ENCODE peak calls at places on chromosomes 2 and 18, in four cellular contexts. Y is breast epithelium, D is lower lobe of right lung, S is GM23248. M is an unnamed sample.
A peak's percentile ranks its signal among the peaks of the same experiment; 100 is the strongest.

GRCh38 chr2:85561280-85562212 is at the start of gene GGCX:
- DNase-seq in Y (peak; percentile 92), D (peak; percentile 98), S (peak; percentile 99), M (peak; percentile 93)

GRCh38 chr2:203532957-203533695 is 2.0 kb downstream of the RAPH1 start:
- DNase-seq in Y (no peak), D (no peak), S (peak; percentile 83), M (no peak)

GRCh38 chr18:74540689-74541421 is 6.6 kb downstream of the CNDP1 start:
- DNase-seq in Y (no peak), D (no peak), S (no peak), M (no peak)

GRCh38 chr2:1696472-1696871 is 47.8 kb downstream of the PXDN start:
- DNase-seq in Y (no peak), D (no peak), S (no peak), M (no peak)

GRCh38 chr2:18940184-18940583 is 350.8 kb upstream of the NT5C1B start:
- DNase-seq in Y (no peak), D (no peak), S (no peak), M (no peak)

GRCh38 chr2:102392942-102393341 is 30.0 kb upstream of the IL18RAP start:
- DNase-seq in Y (no peak), D (no peak), S (no peak), M (no peak)

GRCh38 chr18:44679912-44680270 is 797 bp upstream of the SETBP1 start:
- DNase-seq in Y (peak; percentile 42), D (peak; percentile 67), S (peak; percentile 81), M (peak; percentile 21)

GRCh38 chr18:80103231-80103630 is 5.8 kb upstream of the ADNP2 start:
- DNase-seq in Y (no peak), D (no peak), S (peak; percentile 54), M (no peak)

GRCh38 chr2:38959938-38960608 is 70.4 kb downstream of the ARHGEF33 start:
- DNase-seq in Y (peak; percentile 27), D (peak; percentile 82), S (peak; percentile 96), M (peak; percentile 49)

GRCh38 chr2:39481611-39482010 is 44.5 kb upstream of the MAP4K3 start:
- DNase-seq in Y (no peak), D (no peak), S (peak; percentile 74), M (no peak)

GRCh38 chr2:179344280-179344961 is 79.8 kb upstream of the SESTD1 start:
- DNase-seq in Y (no peak), D (no peak), S (peak; percentile 60), M (no peak)

GRCh38 chr2:127015106-127015910 is 91.6 kb downstream of the BIN1 start:
- DNase-seq in Y (no peak), D (no peak), S (peak; percentile 58), M (no peak)

GRCh38 chr18:70931942-70932814 is 643.3 kb downstream of the SOCS6 start:
- DNase-seq in Y (no peak), D (no peak), S (peak; percentile 55), M (no peak)

DNA sequence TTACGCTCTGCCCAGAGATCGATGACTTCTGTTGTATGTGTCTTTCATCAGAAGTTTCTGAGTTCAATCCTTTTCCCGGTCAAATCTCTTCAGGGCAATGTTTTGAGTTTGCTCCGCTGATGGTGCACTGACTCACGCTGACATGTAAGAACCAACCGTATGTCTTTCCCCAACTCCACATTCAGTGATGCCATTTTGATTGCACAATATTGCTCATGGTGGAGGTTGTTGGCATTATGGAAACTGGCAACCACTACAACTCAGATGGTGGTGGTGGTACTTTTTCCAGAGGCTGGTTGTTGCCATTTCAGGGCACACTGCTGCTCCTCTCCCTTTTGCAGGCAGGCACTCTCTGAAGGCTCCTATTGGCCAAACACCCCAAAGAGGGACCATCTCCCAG is 751.5 kb downstream of the DCDC2C start:
- DNase-seq in Y (no peak), D (no peak), S (no peak), M (no peak)
- H3K27ac ChIP-seq in Y (no peak overlapping the region), D (no peak overlapping the region), S (no peak overlapping the region), M (no peak overlapping the region)

GRCh38 chr2:9471212-9471611 is 3.1 kb upstream of the IAH1 start:
- DNase-seq in Y (no peak), D (no peak), S (no peak), M (no peak)

GRCh38 chr2:9474361-9475117 is at the start of gene IAH1:
- DNase-seq in Y (peak; percentile 31), D (peak; percentile 83), S (peak; percentile 77), M (peak; percentile 42)

GRCh38 chr2:9473308-9473984 is 905 bp upstream of the IAH1 start:
- DNase-seq in Y (no peak), D (no peak), S (no peak), M (no peak)

GRCh38 chr2:9477914-9478313 is 3.6 kb downstream of the IAH1 start:
- DNase-seq in Y (no peak), D (no peak), S (no peak), M (no peak)

DNA sequence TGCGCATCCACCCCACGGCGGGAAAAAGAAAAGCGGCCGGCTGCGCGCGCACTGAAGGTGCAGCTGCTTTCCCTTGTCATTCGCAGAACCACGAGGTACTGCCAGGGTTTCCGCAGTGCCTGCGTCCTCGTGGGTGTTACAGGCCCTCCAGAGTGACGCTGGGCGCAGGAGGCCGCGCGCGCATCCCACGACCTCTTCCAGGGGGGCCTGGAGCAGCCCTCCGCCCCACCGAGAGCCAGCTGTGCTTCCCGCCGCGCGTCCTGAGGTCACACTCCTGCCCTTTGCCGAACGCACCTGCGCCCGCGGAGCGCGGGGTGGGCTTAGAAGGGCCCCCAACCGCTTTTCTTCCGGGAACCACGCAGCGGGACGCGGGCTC is 378 bp upstream of the IAH1 start:
- DNase-seq in Y (peak; percentile 34), D (peak; percentile 73), S (peak; percentile 58), M (peak; percentile 78)
- H3K27ac ChIP-seq in Y (peak overlapping the region; percentile 83), D (peak overlapping the region; percentile 94), S (peak overlapping the region; percentile 90), M (peak overlapping the region; percentile 84)

GRCh38 chr18:50528806-50529205 is 31.1 kb upstream of the MAPK4 start:
- DNase-seq in Y (no peak), D (no peak), S (no peak), M (no peak)
- H3K27ac ChIP-seq in Y (no peak overlapping the region), D (no peak overlapping the region), S (no peak overlapping the region), M (no peak overlapping the region)

GRCh38 chr2:177322801-177323261 is 58.3 kb upstream of the NFE2L2 start:
- DNase-seq in Y (peak; percentile 79), D (no peak), S (no peak), M (no peak)
- H3K27ac ChIP-seq in Y (peak overlapping the region; percentile 51), D (no peak overlapping the region), S (no peak overlapping the region), M (no peak overlapping the region)

DNA sequence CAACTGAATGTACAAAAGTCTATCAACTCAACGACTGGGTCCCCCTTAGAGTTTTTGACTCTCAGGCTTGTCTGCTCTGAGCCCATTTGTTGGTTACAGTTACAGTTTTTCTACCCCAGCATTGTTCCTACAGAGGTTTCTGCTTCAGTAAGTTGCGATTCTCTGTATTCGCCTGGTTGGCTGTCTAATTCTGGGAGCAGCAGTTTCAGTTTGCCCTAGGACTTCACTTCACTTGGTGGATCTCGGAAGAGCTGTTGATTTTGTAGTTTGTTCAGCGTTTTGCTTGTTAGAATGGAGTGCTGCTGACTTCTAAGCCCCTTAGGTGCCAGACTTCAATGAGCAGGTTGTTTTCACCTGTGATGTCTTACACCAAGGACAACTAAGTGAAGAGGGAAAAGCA is 296.5 kb upstream of the EPAS1 start:
- DNase-seq in Y (no peak), D (no peak), S (no peak), M (no peak)
- H3K27ac ChIP-seq in Y (no peak overlapping the region), D (peak overlapping the region; percentile 74), S (no peak overlapping the region), M (no peak overlapping the region)

GRCh38 chr2:217810275-217810674 is 192.5 kb downstream of the TNS1 start:
- DNase-seq in Y (no peak), D (no peak), S (no peak), M (no peak)
- H3K27ac ChIP-seq in Y (no peak overlapping the region), D (no peak overlapping the region), S (no peak overlapping the region), M (no peak overlapping the region)

GRCh38 chr2:54386585-54386984 is 69.5 kb upstream of the SPTBN1 start:
- DNase-seq in Y (no peak), D (no peak), S (no peak), M (no peak)

GRCh38 chr2:54388093-54388492 is 68.0 kb upstream of the SPTBN1 start:
- DNase-seq in Y (no peak), D (no peak), S (no peak), M (no peak)

GRCh38 chr2:54385271-54385670 is 70.9 kb upstream of the SPTBN1 start:
- DNase-seq in Y (no peak), D (no peak), S (no peak), M (no peak)

GRCh38 chr2:54387592-54387991 is 68.5 kb upstream of the SPTBN1 start:
- DNase-seq in Y (no peak), D (no peak), S (peak; percentile 25), M (no peak)

GRCh38 chr2:54386993-54387590 is 69.0 kb upstream of the SPTBN1 start:
- DNase-seq in Y (no peak), D (no peak), S (peak; percentile 77), M (no peak)
- H3K27ac ChIP-seq in Y (peak overlapping the region; percentile 51), D (peak overlapping the region; percentile 77), S (peak overlapping the region; percentile 20), M (peak overlapping the region; percentile 48)

DNA sequence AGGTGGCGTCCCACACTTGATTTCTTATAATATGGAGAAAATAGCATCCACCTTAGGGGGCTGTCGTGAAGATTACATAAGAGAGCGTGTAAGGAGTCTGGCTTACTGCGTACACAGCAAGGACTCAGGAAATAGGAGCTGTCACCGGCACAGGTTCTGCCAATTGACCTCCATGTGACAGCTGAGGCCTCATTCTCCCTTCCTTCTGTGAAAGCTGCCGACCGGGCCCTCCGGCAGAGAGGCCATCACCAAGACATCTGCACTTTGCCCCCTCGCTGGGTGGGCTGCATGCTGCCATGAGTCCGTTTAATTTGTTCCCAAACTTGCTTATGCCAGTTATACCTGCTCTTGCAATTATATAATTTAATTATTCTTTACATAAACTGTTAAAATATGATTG is 27.7 kb downstream of the HS1BP3 start:
- DNase-seq in Y (no peak), D (peak; percentile 24), S (no peak), M (no peak)
- H3K27ac ChIP-seq in Y (no peak overlapping the region), D (no peak overlapping the region), S (no peak overlapping the region), M (no peak overlapping the region)

DNA sequence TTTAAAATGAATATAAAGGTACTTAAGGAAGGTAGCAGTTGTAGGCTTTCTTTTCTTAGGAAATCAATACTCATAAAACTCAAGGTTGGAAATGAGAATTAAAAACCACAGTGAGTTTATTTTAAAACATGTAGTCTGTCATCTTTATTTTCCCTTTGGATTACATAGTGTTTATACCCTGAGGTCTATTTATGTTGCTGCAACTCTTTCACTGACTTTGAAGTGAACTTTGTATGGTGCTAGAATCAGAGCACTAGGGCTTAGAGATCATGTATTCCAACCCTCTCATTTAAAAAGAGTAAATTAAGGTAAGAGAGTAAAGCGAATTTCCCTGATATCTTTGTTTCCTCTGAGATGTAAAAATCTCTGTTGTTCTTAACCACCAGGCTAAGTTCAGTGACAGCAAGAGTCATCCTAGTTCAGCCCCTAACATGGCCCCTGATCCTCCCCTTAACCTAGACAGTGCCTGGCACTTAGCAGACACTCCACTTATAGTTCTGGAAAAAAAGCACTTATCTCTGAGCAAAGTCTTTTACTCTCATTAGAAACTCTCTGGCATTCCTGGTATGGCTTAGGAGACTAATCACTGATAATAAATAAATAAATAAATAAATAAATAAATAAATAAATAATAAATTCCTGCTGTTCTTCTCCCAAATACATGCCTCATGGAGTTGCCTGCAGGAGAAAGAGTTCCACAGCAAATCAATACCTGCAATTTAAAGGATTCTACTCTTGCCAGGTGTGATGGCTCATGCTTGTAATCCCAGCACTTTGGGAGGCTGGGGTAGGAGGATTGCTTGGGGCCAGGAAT is 33.0 kb upstream of the PPP1R1C start:
- DNase-seq in Y (no peak), D (no peak), S (no peak), M (no peak)
- H3K27ac ChIP-seq in Y (no peak overlapping the region), D (no peak overlapping the region), S (no peak overlapping the region), M (no peak overlapping the region)

M was measured in caudate nucleus.